ENCODE peak calls at places on chromosomes 16 and 17, in six cellular contexts. O is skeletal muscle cell, J is GM19239, R is thoracic aorta, T is tibial artery, M is SW480. F is an unnamed sample.

GRCh38 chr16:939941-940340 is 30.8 kb downstream of the LMF1 start:
- DNase-seq in O (no peak), J (no peak), R (no peak), T (no peak), M (no peak), F (no peak)

GRCh38 chr17:63984651-63985386 is 12.1 kb upstream of the SCN4A start:
- DNase-seq in O (peak; percentile 83), J (no peak), R (peak; percentile 33), T (peak; percentile 70), M (peak; percentile 87), F (no peak)

GRCh38 chr16:35207059-35207999 is 1747.9 kb downstream of the TP53TG3F start:
- DNase-seq in O (no peak), J (no peak), R (no peak), T (no peak), M (no peak), F (peak; percentile 37)

GRCh38 chr16:86508947-86509758 is 1.2 kb upstream of the FOXF1 start:
- DNase-seq in O (no peak), J (peak; percentile 63), R (no peak), T (no peak), M (peak; percentile 63), F (peak; percentile 67)

GRCh38 chr17:49680314-49680713 is 2.4 kb upstream of the SPOP start:
- DNase-seq in O (no peak), J (no peak), R (no peak), T (no peak), M (no peak), F (no peak)

GRCh38 chr17:80566054-80566400 is 21.4 kb downstream of the RPTOR start:
- DNase-seq in O (no peak), J (no peak), R (no peak), T (no peak), M (no peak), F (no peak)

GRCh38 chr17:16537130-16537458 is 31.9 kb downstream of the ZNF287 start:
- DNase-seq in O (no peak), J (no peak), R (no peak), T (no peak), M (no peak), F (no peak)

GRCh38 chr17:77471984-77472836 is 331.4 kb downstream of the SEC14L1 start:
- DNase-seq in O (peak; percentile 76), J (no peak), R (no peak), T (no peak), M (no peak), F (peak; percentile 48)

GRCh38 chr17:47212458-47212857 is 3.3 kb downstream of the MYL4 start:
- DNase-seq in O (no peak), J (no peak), R (no peak), T (no peak), M (no peak), F (no peak)

GRCh38 chr16:20611975-20612471 is 35.9 kb upstream of the ACSM2B start:
- DNase-seq in O (no peak), J (no peak), R (no peak), T (peak; percentile 44), M (no peak), F (peak; percentile 87)

GRCh38 chr16:81523387-81524115 is 78.9 kb downstream of the CMIP start:
- DNase-seq in O (peak; percentile 44), J (no peak), R (no peak), T (no peak), M (no peak), F (no peak)

GRCh38 chr17:75152971-75153853 is 1.1 kb downstream of the JPT1 start:
- DNase-seq in O (no peak), J (no peak), R (no peak), T (no peak), M (peak; percentile 69), F (no peak)

GRCh38 chr17:57913576-57914273 is 41.5 kb downstream of the CUEDC1 start:
- DNase-seq in O (no peak), J (no peak), R (no peak), T (peak; percentile 68), M (no peak), F (no peak)

GRCh38 chr16:72355561-72355960 is 183.6 kb upstream of the PMFBP1 start:
- DNase-seq in O (peak; percentile 27), J (no peak), R (no peak), T (no peak), M (no peak), F (no peak)

GRCh38 chr17:8741771-8742170 is 2.9 kb downstream of the CCDC42 start:
- DNase-seq in O (no peak), J (no peak), R (no peak), T (no peak), M (no peak), F (no peak)

GRCh38 chr17:44997733-44998520 is 29.8 kb upstream of the C1QL1 start:
- DNase-seq in O (no peak), J (no peak), R (no peak), T (no peak), M (no peak), F (peak; percentile 69)

GRCh38 chr17:77322534-77323412 is 182.0 kb downstream of the SEC14L1 start:
- DNase-seq in O (peak; percentile 98), J (no peak), R (peak; percentile 90), T (peak; percentile 95), M (peak; percentile 90), F (peak; percentile 87)

GRCh38 chr17:35942588-35943186 is 826 bp downstream of the LYZL6 start:
- DNase-seq in O (no peak), J (no peak), R (no peak), T (no peak), M (no peak), F (no peak)

GRCh38 chr17:8436169-8436932 is 667 bp downstream of the NDEL1 start:
- DNase-seq in O (no peak), J (peak; percentile 17), R (peak; percentile 36), T (peak; percentile 54), M (peak; percentile 55), F (peak; percentile 79)

GRCh38 chr17:20092973-20093626 is 83.9 kb downstream of the SPECC1 start:
- DNase-seq in O (no peak), J (no peak), R (no peak), T (no peak), M (no peak), F (no peak)

GRCh38 chr17:81420769-81421462 is 25.7 kb downstream of the BAHCC1 start:
- DNase-seq in O (no peak), J (no peak), R (peak; percentile 68), T (peak; percentile 70), M (no peak), F (peak; percentile 81)

GRCh38 chr17:5921919-5922318 is 148.3 kb upstream of the WSCD1 start:
- DNase-seq in O (no peak), J (no peak), R (no peak), T (no peak), M (peak; percentile 91), F (no peak)

GRCh38 chr17:78979780-78980623 is at the start of gene LGALS3BP:
- DNase-seq in O (peak; percentile 46), J (peak; percentile 52), R (no peak), T (no peak), M (peak; percentile 93), F (peak; percentile 85)

GRCh38 chr17:57540596-57540995 is 204.5 kb downstream of the CCDC182 start:
- DNase-seq in O (no peak), J (no peak), R (no peak), T (no peak), M (no peak), F (no peak)

GRCh38 chr16:82470506-82471196 is 156.1 kb upstream of the CDH13 start:
- DNase-seq in O (no peak), J (no peak), R (no peak), T (no peak), M (peak; percentile 63), F (no peak)

GRCh38 chr17:43578699-43579569 is 32.8 kb upstream of the ETV4 start:
- DNase-seq in O (no peak), J (peak; percentile 34), R (no peak), T (no peak), M (peak; percentile 26), F (no peak)

GRCh38 chr16:26736084-26736483 is 330.6 kb upstream of the C16orf82 start:
- DNase-seq in O (no peak), J (no peak), R (no peak), T (no peak), M (no peak), F (no peak)

GRCh38 chr16:30068750-30069574 is 3.4 kb downstream of the ALDOA start:
- DNase-seq in O (no peak), J (no peak), R (no peak), T (no peak), M (no peak), F (peak; percentile 40)

GRCh38 chr16:3716831-3717234 is 491 bp downstream of the TRAP1 start:
- DNase-seq in O (no peak), J (peak; percentile 25), R (no peak), T (no peak), M (peak; percentile 28), F (no peak)

GRCh38 chr16:69469807-69470561 is 45.6 kb downstream of the CYB5B start:
- DNase-seq in O (no peak), J (no peak), R (no peak), T (no peak), M (no peak), F (no peak)

GRCh38 chr17:61152898-61153297 is 246.7 kb upstream of the TBX2 start:
- DNase-seq in O (no peak), J (no peak), R (no peak), T (no peak), M (no peak), F (no peak)

GRCh38 chr16:31008154-31008950 is 2.1 kb downstream of the STX1B start:
- DNase-seq in O (peak; percentile 31), J (no peak), R (no peak), T (no peak), M (no peak), F (no peak)

GRCh38 chr17:48719642-48720262 is 2.6 kb downstream of the PRAC1 start:
- DNase-seq in O (no peak), J (no peak), R (no peak), T (no peak), M (peak; percentile 58), F (no peak)

GRCh38 chr16:67115649-67116048 is 5.9 kb downstream of the PHAF1 start:
- DNase-seq in O (peak; percentile 59), J (no peak), R (no peak), T (no peak), M (peak; percentile 54), F (no peak)

GRCh38 chr17:68613739-68614298 is 12.7 kb upstream of the FAM20A start:
- DNase-seq in O (no peak), J (no peak), R (no peak), T (peak; percentile 31), M (peak; percentile 16), F (no peak)

GRCh38 chr16:29806641-29807425 is 504 bp downstream of the MAZ start:
- DNase-seq in O (no peak), J (no peak), R (no peak), T (no peak), M (peak; percentile 77), F (peak; percentile 75)

GRCh38 chr17:69452664-69453260 is 38.3 kb downstream of the MAP2K6 start:
- DNase-seq in O (no peak), J (no peak), R (no peak), T (no peak), M (peak; percentile 55), F (no peak)